ENCODE peak calls at places on chromosome 18, in ten cellular contexts. One of them, this sample, is unnamed.

GRCh38 chr18:3402962-3403585 is 46.9 kb upstream of the TGIF1 start:
- DNase-seq in GM20000: no peak
- DNase-seq in stimulated activated CD4-positive, alpha-beta T cell treated with anti-CD3 and anti-CD28 coated beads, TNF-alpha, amount 100 ng/mL, for 4 hours: no peak
- DNase-seq in GM13977: no peak
- DNase-seq in effector memory CD4-positive, alpha-beta T cell: no peak
- DNase-seq in CD4-positive, CD25-positive, alpha-beta regulatory T cell: no peak
- DNase-seq in NCI-H1092 treated with DMSO at 0.1 percent for 48 hours: no peak
- DNase-seq in A172: peak
- DNase-seq in NCI-H460: no peak
- DNase-seq in left kidney: no peak
- DNase-seq in this sample: no peak

GRCh38 chr18:30988440-30988839 is 54.1 kb downstream of the DSC3 start:
- DNase-seq in GM20000: no peak
- DNase-seq in stimulated activated CD4-positive, alpha-beta T cell treated with anti-CD3 and anti-CD28 coated beads, TNF-alpha, amount 100 ng/mL, for 4 hours: no peak
- DNase-seq in GM13977: no peak
- DNase-seq in effector memory CD4-positive, alpha-beta T cell: no peak
- DNase-seq in CD4-positive, CD25-positive, alpha-beta regulatory T cell: no peak
- DNase-seq in NCI-H1092 treated with DMSO at 0.1 percent for 48 hours: no peak
- DNase-seq in A172: no peak
- DNase-seq in NCI-H460: no peak
- DNase-seq in left kidney: no peak
- DNase-seq in this sample: no peak

GRCh38 chr18:79523738-79524180 is 128.0 kb downstream of the NFATC1 start:
- DNase-seq in GM20000: peak
- DNase-seq in stimulated activated CD4-positive, alpha-beta T cell treated with anti-CD3 and anti-CD28 coated beads, TNF-alpha, amount 100 ng/mL, for 4 hours: peak
- DNase-seq in GM13977: peak
- DNase-seq in effector memory CD4-positive, alpha-beta T cell: peak
- DNase-seq in CD4-positive, CD25-positive, alpha-beta regulatory T cell: peak
- DNase-seq in NCI-H1092 treated with DMSO at 0.1 percent for 48 hours: no peak
- DNase-seq in A172: peak
- DNase-seq in NCI-H460: no peak
- DNase-seq in left kidney: peak
- DNase-seq in this sample: peak

GRCh38 chr18:22280453-22280750 is 111.0 kb downstream of the GATA6 start:
- DNase-seq in GM20000: no peak
- DNase-seq in stimulated activated CD4-positive, alpha-beta T cell treated with anti-CD3 and anti-CD28 coated beads, TNF-alpha, amount 100 ng/mL, for 4 hours: no peak
- DNase-seq in GM13977: no peak
- DNase-seq in effector memory CD4-positive, alpha-beta T cell: no peak
- DNase-seq in CD4-positive, CD25-positive, alpha-beta regulatory T cell: no peak
- DNase-seq in NCI-H1092 treated with DMSO at 0.1 percent for 48 hours: no peak
- DNase-seq in A172: no peak
- DNase-seq in NCI-H460: no peak
- DNase-seq in left kidney: no peak
- DNase-seq in this sample: no peak

GRCh38 chr18:58045265-58046086 is 1.4 kb downstream of the NEDD4L start:
- DNase-seq in GM20000: peak
- DNase-seq in stimulated activated CD4-positive, alpha-beta T cell treated with anti-CD3 and anti-CD28 coated beads, TNF-alpha, amount 100 ng/mL, for 4 hours: no peak
- DNase-seq in GM13977: peak
- DNase-seq in effector memory CD4-positive, alpha-beta T cell: no peak
- DNase-seq in CD4-positive, CD25-positive, alpha-beta regulatory T cell: peak
- DNase-seq in NCI-H1092 treated with DMSO at 0.1 percent for 48 hours: peak
- DNase-seq in A172: no peak
- DNase-seq in NCI-H460: no peak
- DNase-seq in left kidney: peak
- DNase-seq in this sample: peak

GRCh38 chr18:77210249-77210648 is 39.4 kb upstream of the GALR1 start:
- DNase-seq in GM20000: no peak
- DNase-seq in stimulated activated CD4-positive, alpha-beta T cell treated with anti-CD3 and anti-CD28 coated beads, TNF-alpha, amount 100 ng/mL, for 4 hours: no peak
- DNase-seq in GM13977: no peak
- DNase-seq in effector memory CD4-positive, alpha-beta T cell: no peak
- DNase-seq in CD4-positive, CD25-positive, alpha-beta regulatory T cell: no peak
- DNase-seq in NCI-H1092 treated with DMSO at 0.1 percent for 48 hours: no peak
- DNase-seq in A172: no peak
- DNase-seq in NCI-H460: no peak
- DNase-seq in left kidney: no peak
- DNase-seq in this sample: no peak

GRCh38 chr18:66724664-66725356 is 120.9 kb upstream of the CDH19 start:
- DNase-seq in GM20000: no peak
- DNase-seq in stimulated activated CD4-positive, alpha-beta T cell treated with anti-CD3 and anti-CD28 coated beads, TNF-alpha, amount 100 ng/mL, for 4 hours: no peak
- DNase-seq in GM13977: no peak
- DNase-seq in effector memory CD4-positive, alpha-beta T cell: no peak
- DNase-seq in CD4-positive, CD25-positive, alpha-beta regulatory T cell: no peak
- DNase-seq in NCI-H1092 treated with DMSO at 0.1 percent for 48 hours: no peak
- DNase-seq in A172: no peak
- DNase-seq in NCI-H460: no peak
- DNase-seq in left kidney: no peak
- DNase-seq in this sample: no peak

GRCh38 chr18:49521251-49521650 is 34.2 kb upstream of the C18orf32 start:
- DNase-seq in GM20000: no peak
- DNase-seq in stimulated activated CD4-positive, alpha-beta T cell treated with anti-CD3 and anti-CD28 coated beads, TNF-alpha, amount 100 ng/mL, for 4 hours: no peak
- DNase-seq in GM13977: no peak
- DNase-seq in effector memory CD4-positive, alpha-beta T cell: no peak
- DNase-seq in CD4-positive, CD25-positive, alpha-beta regulatory T cell: no peak
- DNase-seq in NCI-H1092 treated with DMSO at 0.1 percent for 48 hours: peak
- DNase-seq in A172: peak
- DNase-seq in NCI-H460: no peak
- DNase-seq in left kidney: no peak
- DNase-seq in this sample: no peak

GRCh38 chr18:21242141-21243040 is at the start of gene GREB1L:
- DNase-seq in GM20000: peak
- DNase-seq in stimulated activated CD4-positive, alpha-beta T cell treated with anti-CD3 and anti-CD28 coated beads, TNF-alpha, amount 100 ng/mL, for 4 hours: no peak
- DNase-seq in GM13977: peak
- DNase-seq in effector memory CD4-positive, alpha-beta T cell: no peak
- DNase-seq in CD4-positive, CD25-positive, alpha-beta regulatory T cell: no peak
- DNase-seq in NCI-H1092 treated with DMSO at 0.1 percent for 48 hours: peak
- DNase-seq in A172: peak
- DNase-seq in NCI-H460: peak
- DNase-seq in left kidney: peak
- DNase-seq in this sample: no peak

GRCh38 chr18:13278231-13278630 is 59.7 kb downstream of the LDLRAD4 start:
- DNase-seq in GM20000: no peak
- DNase-seq in stimulated activated CD4-positive, alpha-beta T cell treated with anti-CD3 and anti-CD28 coated beads, TNF-alpha, amount 100 ng/mL, for 4 hours: no peak
- DNase-seq in GM13977: no peak
- DNase-seq in effector memory CD4-positive, alpha-beta T cell: no peak
- DNase-seq in CD4-positive, CD25-positive, alpha-beta regulatory T cell: no peak
- DNase-seq in NCI-H1092 treated with DMSO at 0.1 percent for 48 hours: no peak
- DNase-seq in A172: no peak
- DNase-seq in NCI-H460: no peak
- DNase-seq in left kidney: no peak
- DNase-seq in this sample: no peak

This sample was measured in memory B cell.